ENCODE peak calls at places on chromosome 15, in four cellular contexts. T is tibial artery, V is IMR-90, L is Caco-2. D is an unnamed sample. For H3K4me1, the result is how much of the 10 kb centered on the place peaks cover.

GRCh38 chr15:77104155-77104554 is 33.2 kb upstream of the TSPAN3 start:
- DNase-seq in L (no peak), T (no peak), V (peak), D (peak)

GRCh38 chr15:48703544-48703943 is 58.0 kb upstream of the FBN1 start:
- DNase-seq in T (no peak), L (no peak), V (peak), D (no peak)

GRCh38 chr15:59722451-59722850 is 33.3 kb upstream of the BNIP2 start:
- DNase-seq in V (no peak), L (no peak), T (no peak), D (no peak)

GRCh38 chr15:73996939-73997338 is 2.4 kb downstream of the PML start:
- DNase-seq in V (no peak), L (no peak), T (no peak), D (no peak)

GRCh38 chr15:60548101-60548500 is 69.2 kb upstream of the ICE2 start:
- DNase-seq in L (no peak), T (no peak), V (no peak), D (no peak)

GRCh38 chr15:96771035-96771434 is 440.5 kb downstream of the NR2F2 start:
- DNase-seq in T (no peak), V (no peak), L (no peak), D (no peak)

GRCh38 chr15:94282269-94283250 is 51.2 kb downstream of the MCTP2 start:
- DNase-seq in V (no peak), T (no peak), L (no peak), D (no peak)

GRCh38 chr15:27179789-27180188 is 208.8 kb downstream of the GABRG3 start:
- DNase-seq in L (no peak), V (no peak), T (no peak), D (no peak)

GRCh38 chr15:39282663-39283208 is 298.1 kb upstream of the THBS1 start:
- DNase-seq in V (no peak), T (no peak), L (no peak), D (no peak)

GRCh38 chr15:74951006-74951405 is 5.6 kb downstream of the RPP25 start:
- DNase-seq in V (no peak), L (no peak), T (no peak), D (no peak)

GRCh38 chr15:25772500-25772899 is 90.6 kb downstream of the ATP10A start:
- DNase-seq in T (no peak), V (no peak), L (peak), D (no peak)

GRCh38 chr15:33292718-33293307 is 18.0 kb upstream of the RYR3 start:
- DNase-seq in T (no peak), V (peak), L (peak), D (peak)

GRCh38 chr15:92812271-92812670 is 87.9 kb upstream of the CHD2 start:
- DNase-seq in T (no peak), V (no peak), L (no peak), D (no peak)

GRCh38 chr15:90230071-90230494 is 3.7 kb downstream of the CIB1 start:
- DNase-seq in V (no peak), T (no peak), L (no peak), D (no peak)

GRCh38 chr15:49621327-49622210 is 721 bp downstream of the DTWD1 start:
- DNase-seq in T (no peak), V (no peak), L (no peak), D (no peak)

GRCh38 chr15:62444104-62445027 is 279.3 kb upstream of the C2CD4B start:
- DNase-seq in T (no peak), V (peak), L (no peak), D (peak)

GRCh38 chr15:74627766-74628165 is 12.1 kb downstream of the CLK3 start:
- DNase-seq in L (no peak), T (no peak), V (no peak), D (no peak)

GRCh38 chr15:85289677-85290365 is 90.6 kb upstream of the AKAP13 start:
- DNase-seq in L (no peak), T (no peak), V (peak), D (no peak)

GRCh38 chr15:38040615-38041014 is 106.2 kb downstream of the TMCO5A start:
- DNase-seq in L (no peak), T (no peak), V (no peak), D (no peak)

GRCh38 chr15:84725001-84725491 is 9.1 kb upstream of the SEC11A start:
- DNase-seq in L (no peak), V (peak), T (no peak), D (no peak)

GRCh38 chr15:86106306-86106705 is 26.6 kb downstream of the AGBL1 start:
- DNase-seq in L (no peak), V (no peak), T (no peak), D (no peak)

GRCh38 chr15:29014493-29014892 is 128.7 kb downstream of the APBA2 start:
- DNase-seq in V (no peak), T (no peak), L (no peak), D (no peak)

GRCh38 chr15:79826800-79827199 is 70.0 kb downstream of the MTHFS start:
- DNase-seq in V (no peak), T (no peak), L (no peak), D (no peak)

GRCh38 chr15:77744398-77744797 is 111.7 kb upstream of the LINGO1 start:
- DNase-seq in L (no peak), T (no peak), V (no peak), D (no peak)

GRCh38 chr15:65630760-65631159 is 9.0 kb downstream of the SLC24A1 start:
- DNase-seq in T (no peak), L (no peak), V (no peak), D (no peak)

GRCh38 chr15:99421172-99421656 is 144.6 kb upstream of the MEF2A start:
- DNase-seq in T (peak), L (peak), V (peak), D (no peak)

GRCh38 chr15:74415966-74416916 is 17.5 kb downstream of the SEMA7A start:
- DNase-seq in L (no peak), T (no peak), V (no peak), D (no peak)

GRCh38 chr15:49045691-49046112 is 544 bp downstream of the SECISBP2L start:
- DNase-seq in L (no peak), V (peak), T (no peak), D (peak)

GRCh38 chr15:62432702-62433398 is 267.8 kb upstream of the C2CD4B start:
- DNase-seq in L (no peak), V (no peak), T (peak), D (no peak)

GRCh38 chr15:58369261-58369699 is 62.5 kb upstream of the LIPC start:
- DNase-seq in V (peak), L (no peak), T (no peak), D (no peak)

GRCh38 chr15:50854594-50855490 is 53.6 kb upstream of the AP4E1 start:
- DNase-seq in L (peak), V (peak), T (no peak), D (no peak)

GRCh38 chr15:61032600-61033286 is 196.4 kb downstream of the RORA start:
- DNase-seq in L (no peak), T (no peak), V (no peak), D (no peak)

GRCh38 chr15:30991301-30992072 is at the start of gene MTMR10:
- DNase-seq in T (peak), L (peak), V (peak), D (peak)

GRCh38 chr15:56871180-56871579 is 47.3 kb upstream of the TCF12 start:
- DNase-seq in V (peak), T (no peak), L (no peak), D (no peak)

GRCh38 chr15:29278436-29279099 is 8.9 kb upstream of the NSMCE3 start:
- DNase-seq in T (no peak), V (peak), L (no peak), D (no peak)

GRCh38 chr15:84924074-84924700 is 39.7 kb downstream of the SLC28A1 start:
- DNase-seq in V (no peak), L (no peak), T (no peak), D (no peak)

GRCh38 chr15:63509933-63510547 is 5.6 kb downstream of the USP3 start:
- DNase-seq in T (no peak), L (no peak), V (peak), D (no peak)
- H3K4me1 ChIP-seq in T (under half), L (under half), V (under half), D (under half)

DNA sequence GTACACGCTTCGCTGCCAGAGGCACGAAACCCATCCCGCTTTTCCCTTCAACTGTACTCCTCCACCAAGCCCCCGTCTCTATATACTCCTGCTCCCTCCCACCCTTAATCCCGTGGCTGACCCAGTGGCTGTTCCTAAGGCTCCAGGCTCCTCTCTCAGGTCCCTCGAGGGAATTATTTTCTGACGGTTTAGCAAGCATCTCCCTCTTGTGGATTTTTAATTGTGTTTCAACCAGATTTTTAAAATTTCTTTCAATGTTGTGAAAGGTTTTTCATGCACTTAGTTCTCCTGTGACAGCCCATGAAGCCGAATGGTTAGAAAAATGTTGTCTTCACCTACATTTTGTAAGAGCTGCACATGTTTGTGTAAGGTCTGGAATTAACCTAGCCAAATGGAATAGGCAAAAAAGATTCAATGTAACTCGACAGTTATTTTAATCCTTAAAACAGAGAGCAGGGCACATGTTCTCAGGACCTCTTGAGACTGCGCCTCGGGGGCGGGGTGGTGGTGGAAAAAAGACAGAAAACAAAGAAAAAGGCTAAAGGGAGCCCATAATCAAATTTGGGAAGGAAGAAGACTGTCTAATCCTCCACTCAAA is 569 bp upstream of the CSNK1G1 start:
- DNase-seq in L (no peak), T (no peak), V (peak), D (no peak)
- TF ChIP-seq CTCF in L (peak), T (peak), V (peak), D (peak)

DNA sequence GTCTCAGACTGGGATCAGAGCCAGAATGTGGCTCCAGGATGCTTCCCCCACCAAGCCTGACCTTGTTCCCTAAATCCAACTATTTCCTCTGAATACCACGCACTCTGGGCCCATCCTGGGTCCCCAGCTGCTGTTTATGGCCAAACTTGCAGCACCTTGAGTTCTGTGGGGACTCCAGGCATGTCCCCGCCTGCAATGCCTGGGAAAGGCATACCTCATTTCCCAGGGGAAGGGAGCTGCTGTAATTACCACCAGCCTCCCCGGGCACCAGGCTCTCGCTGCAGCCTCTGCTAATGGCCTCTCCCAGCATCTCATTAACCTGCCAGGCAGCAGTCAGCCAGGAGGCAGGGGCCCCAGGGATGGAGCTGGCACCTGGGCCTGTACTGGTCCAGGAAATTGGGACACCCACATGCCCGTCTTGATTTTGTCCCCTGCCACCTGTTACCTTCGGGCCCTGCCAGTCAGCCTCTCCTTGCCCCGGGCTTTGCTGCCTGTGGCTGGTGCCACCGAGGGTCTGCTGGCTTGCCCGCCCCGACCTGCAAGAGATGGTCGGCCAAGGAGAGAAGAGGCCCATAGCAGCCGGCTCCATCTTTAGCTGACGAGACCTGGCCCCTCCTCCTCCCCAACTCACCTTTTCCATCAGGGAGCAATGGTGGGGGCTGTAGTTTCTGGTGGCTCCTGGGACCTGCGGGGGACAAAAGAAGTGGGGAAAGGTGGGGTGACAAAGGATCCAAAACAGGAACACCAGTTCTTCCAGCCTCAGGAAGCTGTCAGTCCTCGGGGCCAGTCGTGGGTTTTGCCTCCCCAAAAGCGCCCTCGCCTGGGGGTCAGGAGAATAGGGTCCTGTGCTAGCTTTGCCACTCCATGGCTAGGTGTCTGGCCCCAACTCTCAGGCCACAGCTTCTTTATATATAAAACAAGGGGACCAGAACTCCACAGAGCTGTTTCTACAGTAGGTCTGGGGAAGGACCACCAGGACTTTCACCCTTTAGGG is 4.3 kb downstream of the CCDC9B start:
- DNase-seq in L (no peak), V (no peak), T (no peak), D (no peak)
- H3K4me1 ChIP-seq in L (under half), V (under half), T (under half), D (under half)

GRCh38 chr15:100853676-100854440 is 25.8 kb upstream of the ALDH1A3 start:
- DNase-seq in L (no peak), V (no peak), T (no peak), D (peak)
- TF ChIP-seq CTCF in L (no peak), V (no peak), T (no peak), D (no peak)

DNA sequence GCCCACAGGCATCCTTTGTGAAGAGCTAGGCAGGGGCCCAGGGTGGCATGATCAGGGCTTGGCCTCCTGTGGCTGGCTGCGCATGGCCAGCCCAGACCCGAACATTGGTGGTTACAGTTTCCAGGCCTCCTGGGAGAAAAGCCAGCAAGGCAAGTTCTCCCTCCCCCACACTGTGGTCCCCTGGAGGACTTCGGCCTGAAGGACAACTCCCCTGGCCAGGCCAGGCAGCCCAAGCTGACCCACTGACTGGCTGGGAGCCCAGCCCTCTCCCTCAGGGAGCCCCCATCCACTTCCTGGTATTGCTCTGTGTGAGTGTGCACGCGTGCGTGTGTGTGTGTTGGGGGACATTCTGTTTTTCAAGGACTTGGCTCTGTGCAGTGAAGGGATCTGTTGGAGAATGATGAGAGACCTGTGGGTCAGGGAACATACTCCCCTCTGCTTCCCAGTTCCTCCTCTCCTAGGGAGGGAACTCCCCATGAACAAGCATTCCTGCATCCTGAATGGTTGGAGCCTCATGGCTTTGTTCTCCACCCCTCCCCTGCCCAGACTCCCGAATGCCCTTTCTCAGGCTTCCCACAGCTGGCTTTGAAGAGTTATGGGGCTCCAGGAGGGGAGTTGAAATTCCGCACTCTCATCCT is 29.5 kb downstream of the CORO2B start:
- DNase-seq in V (peak), L (no peak), T (peak), D (peak)
- H3K4me1 ChIP-seq in V (under half), L (under half), T (under half), D (under half)

D was measured in uterus.